ENCODE peak calls at places on chromosomes 11 and 22, in seven cellular contexts. O is aorta; V is Right ventricle myocardium superior; S is activated naive CD8-positive, alpha-beta T cell treated with anti-CD3 and anti-CD28 coated beads, Interleukin-2, amount 10 ng/mL, durations not matched to agents 7 days and 5 days; H is body of pancreas; Q is progenitor cell of endocrine pancreas; K is T-helper 22 cell. W is an unnamed sample.

GRCh38 chr11:82797595-82797971 is 63.9 kb upstream of the FAM181B start:
- DNase-seq in O (no peak), V (no peak), S (no peak), H (no peak), Q (no peak), K (no peak), W (no peak)

GRCh38 chr22:37968452-37969251 is 15.2 kb downstream of the POLR2F start:
- DNase-seq in O (no peak), V (no peak), S (no peak), H (no peak), Q (no peak), K (no peak), W (no peak)

GRCh38 chr11:33987545-33987944 is 64.0 kb upstream of the CAPRIN1 start:
- DNase-seq in O (no peak), V (no peak), S (no peak), H (no peak), Q (no peak), K (no peak), W (no peak)

GRCh38 chr22:20464096-20464614 is 26.5 kb upstream of the SCARF2 start:
- DNase-seq in O (peak), V (no peak), S (peak), H (no peak), Q (no peak), K (peak), W (no peak)

GRCh38 chr11:62671272-62671603 is 235 bp upstream of the UQCC3 start:
- DNase-seq in O (no peak), V (no peak), S (no peak), H (no peak), Q (no peak), K (no peak), W (no peak)

GRCh38 chr11:8277691-8278090 is 14.0 kb upstream of the LMO1 start:
- DNase-seq in O (peak), V (no peak), S (no peak), H (no peak), Q (no peak), K (no peak), W (no peak)

GRCh38 chr11:47143322-47143721 is 33.4 kb downstream of the ARFGAP2 start:
- DNase-seq in O (no peak), V (no peak), S (no peak), H (peak), Q (no peak), K (no peak), W (no peak)

GRCh38 chr11:79708319-79708928 is 267.6 kb upstream of the TENM4 start:
- DNase-seq in O (no peak), V (no peak), S (no peak), H (no peak), Q (no peak), K (no peak), W (peak)

GRCh38 chr22:46758867-46759290 is 3.6 kb upstream of the TBC1D22A start:
- DNase-seq in O (no peak), V (no peak), S (peak), H (peak), Q (peak), K (no peak), W (peak)